ENCODE peak calls at places on chromosomes 7 and 10, in six cellular contexts. I is cardiac fibroblast, K is lower leg skin, R is lower lobe of right lung, M is right lobe of liver, W is foreskin fibroblast. F is an unnamed sample.

GRCh38 chr10:71217266-71218045 is 5.1 kb downstream of the UNC5B start:
- DNase-seq in I (no peak), W (no peak), R (no peak), M (peak), K (peak), F (no peak)

GRCh38 chr10:469947-470338 is 219.5 kb downstream of the DIP2C start:
- DNase-seq in W (no peak), K (no peak), M (no peak), I (no peak), R (no peak), F (no peak)

GRCh38 chr7:539731-540411 is 20.2 kb upstream of the PDGFA start:
- DNase-seq in W (no peak), R (peak), I (peak), K (no peak), M (no peak), F (peak)

GRCh38 chr10:79241990-79242619 is 105.2 kb upstream of the PPIF start:
- DNase-seq in I (peak), R (peak), M (peak), K (peak), W (peak), F (peak)

GRCh38 chr7:30412810-30413504 is 65.6 kb downstream of the NOD1 start:
- DNase-seq in M (no peak), I (peak), R (no peak), W (peak), K (no peak), F (peak)

GRCh38 chr10:102135956-102136526 is 3.2 kb downstream of the PPRC1 start:
- DNase-seq in R (no peak), K (no peak), I (no peak), M (no peak), W (no peak), F (no peak)

GRCh38 chr7:98869374-98870070 is at the start of gene TMEM130:
- DNase-seq in M (no peak), W (no peak), K (no peak), I (no peak), R (peak), F (no peak)

GRCh38 chr10:12829796-12830195 is 171.7 kb downstream of the CCDC3 start:
- DNase-seq in K (no peak), R (no peak), I (no peak), W (no peak), M (no peak), F (no peak)

GRCh38 chr10:23413629-23414089 is 25.2 kb upstream of the OTUD1 start:
- DNase-seq in R (no peak), K (no peak), W (no peak), I (no peak), M (no peak), F (no peak)

GRCh38 chr10:24885551-24885950 is 66.9 kb downstream of the PRTFDC1 start:
- DNase-seq in W (no peak), K (no peak), M (no peak), I (no peak), R (no peak), F (no peak)

GRCh38 chr10:3451516-3452185 is 279.1 kb upstream of the PITRM1 start:
- DNase-seq in R (no peak), M (no peak), I (no peak), K (no peak), W (no peak), F (no peak)

GRCh38 chr10:3455385-3456334 is 283.1 kb upstream of the PITRM1 start:
- DNase-seq in W (no peak), R (no peak), I (peak), K (no peak), M (no peak), F (no peak)

GRCh38 chr10:3452683-3453388 is 280.3 kb upstream of the PITRM1 start:
- DNase-seq in W (peak), M (no peak), I (peak), R (no peak), K (no peak), F (no peak)

DNA sequence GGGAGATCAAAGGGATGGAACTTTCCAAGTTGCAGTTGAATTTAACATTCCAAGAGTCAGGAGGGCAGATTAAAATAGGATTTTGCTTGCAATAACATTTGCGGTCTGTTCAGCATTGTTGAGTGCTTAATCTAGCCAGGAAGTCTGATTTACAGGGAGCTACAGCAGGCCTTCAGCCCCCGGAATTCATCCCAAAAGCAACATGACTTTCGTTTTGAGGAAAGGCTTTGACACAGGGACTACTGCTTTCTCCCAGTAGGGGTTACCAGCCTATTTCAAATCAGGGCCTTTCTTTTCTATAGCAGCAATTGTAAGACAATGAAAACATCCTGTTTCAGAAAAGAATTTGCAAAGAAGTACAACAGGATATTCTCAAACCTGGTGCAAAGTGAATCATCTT is 279.7 kb upstream of the PITRM1 start:
- DNase-seq in K (no peak), R (no peak), W (peak), I (peak), M (no peak), F (no peak)
- TF ChIP-seq CTCF in K (no peak), R (peak), W (peak), I (peak), M (peak), F (no peak)

GRCh38 chr10:47167591-47167990 is 132.4 kb upstream of the GDF10 start:
- DNase-seq in M (no peak), I (no peak), W (no peak), K (no peak), R (no peak), F (no peak)
- TF ChIP-seq CTCF in M (no peak), I (no peak), W (no peak), K (no peak), R (no peak), F (no peak)

GRCh38 chr10:123893651-123894050 is 2.0 kb upstream of the CPXM2 start:
- DNase-seq in M (no peak), I (no peak), W (no peak), R (no peak), K (peak), F (no peak)

GRCh38 chr10:123896217-123896927 is 4.8 kb upstream of the CPXM2 start:
- DNase-seq in R (no peak), I (no peak), K (peak), W (no peak), M (peak), F (no peak)

GRCh38 chr10:123901621-123902020 is 10.0 kb upstream of the CPXM2 start:
- DNase-seq in W (no peak), M (no peak), K (peak), I (no peak), R (no peak), F (no peak)

GRCh38 chr10:123891147-123892011 is at the start of gene CPXM2:
- DNase-seq in W (no peak), I (no peak), K (peak), R (no peak), M (no peak), F (no peak)

GRCh38 chr10:123897146-123897545 is 5.5 kb upstream of the CPXM2 start:
- DNase-seq in W (no peak), R (no peak), I (no peak), K (peak), M (no peak), F (no peak)
- TF ChIP-seq CTCF in W (peak), R (no peak), I (no peak), K (no peak), M (no peak), F (no peak)

GRCh38 chr10:131243076-131243475 is 68.4 kb downstream of the TCERG1L start:
- DNase-seq in M (no peak), K (no peak), I (no peak), W (no peak), R (no peak), F (no peak)

GRCh38 chr10:131244836-131245235 is 66.7 kb downstream of the TCERG1L start:
- DNase-seq in M (peak), I (no peak), W (no peak), R (no peak), K (no peak), F (no peak)

GRCh38 chr10:131239926-131240325 is 71.6 kb downstream of the TCERG1L start:
- DNase-seq in I (no peak), M (no peak), W (no peak), R (no peak), K (no peak), F (no peak)

GRCh38 chr10:131240691-131241090 is 70.8 kb downstream of the TCERG1L start:
- DNase-seq in K (no peak), W (no peak), M (no peak), I (no peak), R (no peak), F (no peak)

GRCh38 chr10:131242007-131242406 is 69.5 kb downstream of the TCERG1L start:
- DNase-seq in W (no peak), K (no peak), I (no peak), M (no peak), R (peak), F (no peak)
- TF ChIP-seq CTCF in W (no peak), K (no peak), I (no peak), M (peak), R (no peak), F (no peak)

DNA sequence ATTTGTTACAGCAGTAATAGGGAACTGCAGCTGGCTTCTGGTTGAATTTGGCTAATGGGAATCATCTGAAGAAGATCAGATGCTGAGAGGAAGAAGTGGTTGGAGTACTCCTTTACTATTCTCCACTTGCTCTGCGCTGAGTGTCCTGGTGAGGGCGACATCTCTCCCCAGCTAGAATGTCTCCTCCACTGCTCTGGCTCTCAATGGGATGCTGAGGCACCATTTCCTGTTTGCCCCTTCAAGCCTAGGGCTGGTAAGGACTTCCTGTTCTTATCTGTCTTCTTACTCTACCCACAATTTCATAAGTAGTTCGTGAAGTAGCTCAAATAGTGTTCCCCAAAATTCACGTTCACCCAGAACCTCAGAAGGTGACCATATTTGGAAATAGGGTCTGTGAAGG is 43.2 kb upstream of the TES start:
- DNase-seq in M (no peak), I (no peak), W (no peak), K (no peak), R (no peak), F (no peak)
- TF ChIP-seq CTCF in M (no peak), I (peak), W (no peak), K (no peak), R (no peak), F (no peak)

DNA sequence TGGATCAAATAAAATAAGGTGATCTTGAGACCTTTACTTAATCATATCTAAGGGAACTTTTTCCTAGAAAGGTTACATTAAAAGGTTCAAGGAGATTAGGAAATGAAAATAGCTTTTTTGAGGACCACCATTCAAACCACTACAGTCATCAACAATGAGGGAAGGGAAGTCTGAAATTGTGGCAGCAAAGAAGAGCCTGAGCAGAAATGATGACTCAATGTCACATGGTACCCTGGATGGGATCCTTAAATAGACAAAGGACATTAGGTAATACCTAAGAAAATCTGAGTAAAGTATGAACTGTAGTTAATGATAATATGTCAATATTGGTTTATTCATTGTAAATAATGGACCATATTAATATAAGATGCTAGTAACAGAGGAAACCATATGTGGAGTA is 236.0 kb downstream of the SEMA3D start:
- DNase-seq in M (no peak), R (no peak), K (no peak), I (peak), W (peak), F (no peak)
- TF ChIP-seq CTCF in M (no peak), R (no peak), K (no peak), I (no peak), W (no peak), F (no peak)

DNA sequence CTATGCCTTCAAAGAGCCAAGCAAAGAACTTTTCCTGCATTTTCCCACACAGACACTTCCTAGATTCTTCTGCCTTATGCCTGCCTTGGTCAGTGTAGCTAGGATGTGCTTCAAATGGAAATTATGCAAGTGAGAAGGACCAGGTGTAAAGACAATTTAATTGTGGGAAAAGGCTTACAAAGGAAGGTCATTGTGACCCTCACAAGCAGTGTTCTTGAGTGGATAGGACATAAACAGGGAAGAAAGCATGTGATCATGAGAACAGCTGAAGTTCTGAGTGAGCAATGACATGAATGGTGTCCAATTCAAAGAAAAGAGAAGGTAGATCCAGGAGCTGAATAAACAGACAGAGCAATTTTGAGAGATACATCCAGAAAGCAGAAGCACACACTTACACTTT is 1.3 kb upstream of the PIP start:
- DNase-seq in K (no peak), R (no peak), M (no peak), W (no peak), I (no peak), F (no peak)
- TF ChIP-seq CTCF in K (no peak), R (no peak), M (no peak), W (no peak), I (no peak), F (no peak)